ENCODE peak calls at places on chromosomes 13 and 19, in four cellular contexts. I, L, F and B are unnamed samples.

GRCh38 chr13:109275848-109276247 is 510.5 kb downstream of the IRS2 start:
- DNase-seq in I (no peak), L (peak), F (no peak), B (no peak)

GRCh38 chr19:30406220-30406944 is 34.2 kb downstream of the ZNF536 start:
- DNase-seq in L (peak), F (peak), I (no peak), B (no peak)

GRCh38 chr19:13902993-13903555 is 2.8 kb downstream of the BRME1 start:
- DNase-seq in L (no peak), F (peak), I (no peak), B (no peak)

GRCh38 chr19:11652056-11652455 is 54.8 kb downstream of the ZNF627 start:
- DNase-seq in I (no peak), F (no peak), L (no peak), B (no peak)

GRCh38 chr19:6164906-6165531 is 29.6 kb downstream of the ACSBG2 start:
- DNase-seq in F (no peak), I (no peak), L (no peak), B (peak)

GRCh38 chr13:93672996-93673395 is 446.4 kb downstream of the GPC6 start:
- DNase-seq in L (no peak), I (no peak), F (no peak), B (no peak)

GRCh38 chr13:106490887-106491321 is 44.6 kb downstream of the EFNB2 start:
- DNase-seq in L (no peak), I (no peak), F (peak), B (no peak)

GRCh38 chr19:35269425-35270117 is 809 bp downstream of the USF2 start:
- DNase-seq in F (peak), L (peak), I (peak), B (peak)

GRCh38 chr13:40668335-40668734 is 1.9 kb upstream of the FOXO1 start:
- DNase-seq in L (peak), I (no peak), F (peak), B (no peak)

GRCh38 chr19:1214862-1215731 is 9.5 kb downstream of the STK11 start:
- DNase-seq in L (no peak), F (no peak), I (no peak), B (peak)

GRCh38 chr19:17794731-17795494 is at the start of gene B3GNT3:
- DNase-seq in I (no peak), L (peak), F (no peak), B (peak)

GRCh38 chr13:48412881-48413351 is at the start of gene LPAR6:
- DNase-seq in L (no peak), I (no peak), F (no peak), B (peak)

GRCh38 chr13:34764246-34764645 is 177.8 kb upstream of the NBEA start:
- DNase-seq in F (no peak), L (no peak), I (no peak), B (peak)

GRCh38 chr13:30819136-30819875 is 84.0 kb downstream of the ALOX5AP start:
- DNase-seq in L (no peak), F (no peak), I (no peak), B (no peak)

GRCh38 chr19:11091343-11092153 is 2.3 kb downstream of the LDLR start:
- DNase-seq in L (no peak), I (no peak), F (peak), B (peak)

GRCh38 chr13:29594310-29594709 is 1.2 kb downstream of the SLC7A1 start:
- DNase-seq in F (peak), L (peak), I (peak), B (peak)

GRCh38 chr13:100490692-100491091 is 97.9 kb downstream of the GGACT start:
- DNase-seq in I (peak), F (no peak), L (peak), B (no peak)

GRCh38 chr19:3618144-3618810 is 8.3 kb downstream of the CACTIN start:
- DNase-seq in F (peak), L (peak), I (no peak), B (no peak)

GRCh38 chr13:26629260-26629659 is 71.8 kb downstream of the WASF3 start:
- DNase-seq in I (no peak), F (no peak), L (no peak), B (peak)

GRCh38 chr19:19214892-19215291 is 3.1 kb downstream of the NCAN start:
- DNase-seq in F (no peak), I (no peak), L (peak), B (peak)